ENCODE peak calls at places on chromosomes 12 and 14, in seven cellular contexts. L, M, K, W, F, Q and J are unnamed samples. For H3K36me3, the result is how much of the 10 kb centered on the place peaks cover.

GRCh38 chr14:99268776-99269510 is 3.1 kb downstream of the BCL11B start:
- DNase-seq in F (no peak), Q (no peak), K (no peak), W (no peak), M (no peak), L (no peak), J (no peak)

GRCh38 chr14:92783813-92784431 is 10.2 kb upstream of the GOLGA5 start:
- DNase-seq in K (peak), L (no peak), Q (peak), W (no peak), F (no peak), M (no peak), J (peak)

GRCh38 chr12:64452559-64453329 is 824 bp downstream of the TBK1 start:
- DNase-seq in W (peak), Q (no peak), F (no peak), M (no peak), K (peak), L (no peak), J (peak)

GRCh38 chr12:130805635-130806034 is 33.4 kb downstream of the STX2 start:
- DNase-seq in K (no peak), L (no peak), M (no peak), Q (no peak), F (no peak), W (no peak), J (no peak)

GRCh38 chr14:104293231-104293841 is 154.9 kb downstream of the KIF26A start:
- DNase-seq in L (no peak), F (no peak), M (no peak), W (no peak), K (no peak), Q (peak), J (no peak)

GRCh38 chr12:12157424-12157823 is 86.7 kb downstream of the BCL2L14 start:
- DNase-seq in L (no peak), F (no peak), Q (no peak), M (no peak), W (no peak), K (no peak), J (no peak)

GRCh38 chr14:31336646-31337045 is 83.7 kb downstream of the HEATR5A start:
- DNase-seq in L (no peak), W (no peak), K (peak), Q (no peak), M (no peak), F (no peak), J (peak)

GRCh38 chr12:48977290-48978281 is 536 bp upstream of the WNT1 start:
- DNase-seq in L (peak), W (peak), F (no peak), M (no peak), Q (peak), K (peak), J (peak)

GRCh38 chr12:72133497-72134055 is 138.6 kb upstream of the TRHDE start:
- DNase-seq in Q (peak), W (no peak), F (no peak), M (no peak), K (peak), L (no peak), J (no peak)

GRCh38 chr14:25015761-25016160 is 34.2 kb downstream of the STXBP6 start:
- DNase-seq in F (no peak), M (no peak), L (no peak), Q (no peak), K (no peak), W (no peak), J (no peak)

GRCh38 chr14:77181603-77182437 is at the start of gene TMEM63C:
- DNase-seq in M (peak), L (peak), W (peak), F (no peak), K (no peak), Q (peak), J (peak)

GRCh38 chr12:45244561-45245348 is 28.9 kb downstream of the ANO6 start:
- DNase-seq in W (no peak), Q (no peak), L (no peak), K (peak), F (no peak), M (no peak), J (no peak)

DNA sequence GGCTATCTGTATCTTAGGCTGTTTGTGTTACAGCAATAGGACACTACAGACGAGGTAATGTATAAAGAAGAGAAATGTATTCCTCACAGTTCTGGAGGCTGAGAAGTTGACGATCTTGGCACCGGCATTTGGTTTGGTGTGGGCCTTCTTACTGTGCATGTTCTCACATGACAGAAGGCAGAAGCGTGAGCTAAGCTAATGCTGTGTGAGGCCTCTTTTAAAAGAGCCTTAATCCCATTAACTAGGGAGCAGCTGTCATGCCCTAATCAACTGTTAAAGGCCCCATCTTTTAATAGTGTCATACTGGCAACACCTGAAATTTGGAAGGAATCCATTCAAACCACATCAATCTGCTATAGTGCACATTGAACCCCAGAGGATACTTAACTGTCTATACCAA is 992.9 kb downstream of the GALC start:
- DNase-seq in K (no peak), F (no peak), M (no peak), W (no peak), Q (peak), L (no peak), J (no peak)
- H3K36me3 ChIP-seq in K (under half), F (under half), M (under half), W (under half), Q (under half), L (under half), J (under half)

DNA sequence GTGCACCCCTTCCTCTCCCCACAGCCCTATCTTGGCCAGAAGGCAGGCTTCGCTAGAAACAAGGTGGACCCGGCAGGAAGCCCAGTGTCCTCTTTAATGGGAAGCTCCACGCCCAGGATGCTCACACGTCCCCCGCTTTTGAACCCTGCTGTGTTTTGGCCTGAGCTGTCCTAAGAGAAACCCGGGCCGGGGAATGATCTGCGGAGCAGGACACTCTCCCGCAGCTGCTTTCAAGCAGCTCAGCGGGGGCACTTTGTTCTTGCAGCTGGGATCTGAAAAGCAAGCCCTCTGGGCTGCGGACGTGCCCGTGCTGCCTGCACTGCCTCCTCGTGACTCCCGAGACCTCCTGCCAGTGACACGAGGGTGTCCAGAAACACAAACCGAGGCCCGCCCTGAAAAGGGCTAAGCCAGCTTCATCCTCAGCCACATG is 30.0 kb downstream of the SCARB1 start:
- DNase-seq in M (peak), F (no peak), K (no peak), L (no peak), W (no peak), Q (no peak), J (no peak)
- H3K36me3 ChIP-seq in M (under half), F (under half), K (under half), L (under half), W (under half), Q (under half), J (under half)

GRCh38 chr12:132786192-132786591 is 24.6 kb upstream of the ANKLE2 start:
- DNase-seq in F (no peak), M (no peak), Q (no peak), W (no peak), K (no peak), L (no peak), J (no peak)
- H3K36me3 ChIP-seq in F (under half), M (under half), Q (half or more), W (half or more), K (half or more), L (under half), J (under half)

GRCh38 chr12:50196537-50196936 is 29.4 kb upstream of the CERS5 start:
- DNase-seq in Q (no peak), K (no peak), F (no peak), M (no peak), W (no peak), L (no peak), J (no peak)
- H3K36me3 ChIP-seq in Q (half or more), K (under half), F (under half), M (under half), W (half or more), L (under half), J (half or more)

GRCh38 chr14:91140672-91141071 is 26.8 kb downstream of the DGLUCY start:
- DNase-seq in F (no peak), Q (peak), L (no peak), K (no peak), W (peak), M (no peak), J (no peak)
- H3K36me3 ChIP-seq in F (under half), Q (under half), L (under half), K (under half), W (under half), M (under half), J (under half)

GRCh38 chr12:104351023-104351983 is 47.8 kb downstream of the EID3 start:
- DNase-seq in K (no peak), F (no peak), W (no peak), Q (no peak), L (no peak), M (no peak), J (no peak)
- H3K36me3 ChIP-seq in K (half or more), F (under half), W (half or more), Q (under half), L (under half), M (under half), J (half or more)

GRCh38 chr12:89497005-89497404 is 27.6 kb downstream of the GALNT4 start:
- DNase-seq in W (peak), M (no peak), Q (no peak), L (no peak), F (no peak), K (peak), J (no peak)

GRCh38 chr12:89490922-89491321 is 33.7 kb downstream of the GALNT4 start:
- DNase-seq in W (no peak), K (no peak), Q (no peak), F (no peak), M (no peak), L (no peak), J (no peak)

GRCh38 chr12:89494411-89495231 is 30.0 kb downstream of the GALNT4 start:
- DNase-seq in M (no peak), W (no peak), L (no peak), K (peak), F (no peak), Q (no peak), J (peak)

GRCh38 chr12:89493650-89494302 is 30.8 kb downstream of the GALNT4 start:
- DNase-seq in K (no peak), F (no peak), L (no peak), M (no peak), Q (no peak), W (no peak), J (no peak)

GRCh38 chr12:89492883-89493282 is 31.7 kb downstream of the GALNT4 start:
- DNase-seq in M (no peak), L (no peak), W (peak), K (no peak), F (no peak), Q (no peak), J (no peak)
- H3K36me3 ChIP-seq in M (under half), L (under half), W (under half), K (under half), F (under half), Q (under half), J (under half)

GRCh38 chr12:50728417-50728816 is 35.5 kb upstream of the ATF1 start:
- DNase-seq in F (no peak), Q (no peak), M (no peak), L (no peak), K (no peak), W (no peak), J (no peak)
- H3K36me3 ChIP-seq in F (under half), Q (under half), M (under half), L (half or more), K (under half), W (half or more), J (under half)